ENCODE peak calls at places on chromosomes 11 and 22, in seven cellular contexts. L, A, U, C, J, P and K are unnamed samples.

GRCh38 chr11:127620660-127621059 is 620.1 kb upstream of the KIRREL3 start:
- DNase-seq in L (peak; percentile 53), A (no peak), U (no peak), C (no peak), J (no peak), P (no peak), K (no peak)

GRCh38 chr22:28031383-28031922 is 112.4 kb upstream of the PITPNB start:
- DNase-seq in L (no peak), A (no peak), U (no peak), C (no peak), J (no peak), P (no peak), K (no peak)

GRCh38 chr11:88474655-88475054 is 137.1 kb upstream of the CTSC start:
- DNase-seq in L (no peak), A (no peak), U (no peak), C (no peak), J (no peak), P (no peak), K (no peak)

GRCh38 chr22:48259991-48260670 is 1497.7 kb downstream of the TBC1D22A start:
- DNase-seq in L (no peak), A (no peak), U (no peak), C (no peak), J (no peak), P (no peak), K (no peak)

GRCh38 chr22:26608129-26608528 is 9.7 kb downstream of the CRYBB1 start:
- DNase-seq in L (no peak), A (no peak), U (no peak), C (no peak), J (no peak), P (no peak), K (no peak)

GRCh38 chr22:25704701-25705100 is 37.3 kb upstream of the MYO18B start:
- DNase-seq in L (no peak), A (no peak), U (no peak), C (no peak), J (no peak), P (no peak), K (no peak)

GRCh38 chr11:132423266-132423665 is 1052.9 kb downstream of the NTM start:
- DNase-seq in L (no peak), A (no peak), U (no peak), C (no peak), J (no peak), P (no peak), K (no peak)

GRCh38 chr11:36109499-36109849 is 165.6 kb downstream of the LDLRAD3 start:
- DNase-seq in L (no peak), A (no peak), U (no peak), C (no peak), J (no peak), P (no peak), K (no peak)

DNA sequence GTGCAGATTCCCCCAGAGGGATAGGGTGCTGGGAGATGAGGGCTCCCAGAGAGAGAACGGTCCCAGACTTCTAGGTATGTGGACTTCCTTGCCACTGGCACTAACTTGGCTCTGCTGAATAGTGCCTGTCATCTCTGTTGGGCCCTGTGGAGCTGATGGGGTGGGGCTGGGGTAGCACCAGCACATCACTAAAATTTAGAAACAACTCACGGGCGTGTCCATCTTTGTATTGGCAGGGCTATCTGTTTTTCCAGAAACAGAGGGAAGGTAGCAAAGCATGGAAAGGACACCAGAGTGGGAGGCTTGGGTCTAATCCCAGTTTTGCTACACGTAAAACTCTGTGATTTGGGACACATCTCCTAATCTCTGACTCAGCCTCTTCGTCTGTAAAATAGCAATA is 25.8 kb downstream of the SWAP70 start:
- DNase-seq in L (no peak), A (no peak), U (no peak), C (no peak), J (no peak), P (no peak), K (no peak)
- H3K4me3 ChIP-seq in L (no peak overlapping the region), A (no peak overlapping the region), U (peak overlapping the region; percentile 4), C (no peak overlapping the region), J (no peak overlapping the region), P (no peak overlapping the region), K (no peak overlapping the region)

GRCh38 chr22:38572065-38572464 is 2.1 kb upstream of the DMC1 start:
- DNase-seq in L (peak; percentile 62), A (peak; percentile 62), U (no peak), C (peak; percentile 18), J (peak; percentile 24), P (peak; percentile 37), K (peak; percentile 43)

GRCh38 chr22:38567531-38568245 is 2.3 kb downstream of the DMC1 start:
- DNase-seq in L (no peak), A (no peak), U (no peak), C (no peak), J (no peak), P (no peak), K (no peak)

GRCh38 chr22:38570841-38571364 is 920 bp upstream of the DMC1 start:
- DNase-seq in L (peak; percentile 17), A (peak; percentile 42), U (peak; percentile 67), C (peak; percentile 9), J (peak; percentile 7), P (peak; percentile 22), K (peak; percentile 44)

GRCh38 chr22:38569181-38569971 is 607 bp downstream of the DMC1 start:
- DNase-seq in L (no peak), A (no peak), U (peak; percentile 28), C (peak; percentile 13), J (no peak), P (no peak), K (no peak)

DNA sequence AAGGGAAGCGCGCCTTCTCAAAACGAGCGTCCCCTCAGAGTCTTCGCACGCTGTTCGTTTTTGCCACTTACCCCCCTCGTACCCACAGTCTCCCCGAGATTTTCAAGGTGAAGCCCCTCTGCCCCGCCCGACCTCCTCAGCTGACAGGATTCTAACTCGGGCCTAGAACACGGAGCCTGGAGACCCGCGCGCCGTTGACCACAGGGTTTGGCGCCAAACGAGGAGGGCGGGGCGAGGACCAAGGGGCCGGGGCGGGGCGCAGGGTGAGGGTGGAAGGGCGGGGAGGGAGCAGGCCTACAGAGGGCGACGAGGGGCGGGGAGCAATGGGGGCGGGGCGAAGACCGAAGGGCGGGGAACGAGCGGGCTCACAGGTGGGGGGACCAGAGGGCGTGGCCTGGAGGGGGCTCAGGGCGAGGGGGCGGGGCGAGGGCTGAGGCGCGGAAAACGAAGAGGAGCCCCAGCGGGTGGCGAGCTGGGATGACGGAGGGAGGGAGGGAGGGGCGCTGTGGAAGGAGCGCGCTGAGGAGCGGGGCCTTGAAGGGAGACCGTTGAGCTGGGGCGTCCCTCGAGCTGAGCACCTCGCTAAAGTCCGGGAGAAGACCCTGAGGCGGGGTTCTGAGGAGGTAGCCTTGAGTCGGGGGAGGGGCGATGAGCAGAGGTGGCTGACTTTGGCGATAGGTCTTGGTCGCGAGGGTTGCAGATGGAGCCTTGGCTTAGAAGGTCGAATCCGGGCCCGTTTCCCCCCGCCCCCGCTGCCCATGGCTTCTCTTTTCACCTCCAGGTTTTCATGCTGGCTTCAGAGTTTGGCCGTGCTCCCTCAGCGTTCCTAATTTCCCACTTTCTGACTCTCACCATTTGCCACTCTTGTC is at the start of gene DMC1:
- DNase-seq in L (peak; percentile 69), A (peak; percentile 91), U (peak; percentile 95), C (peak; percentile 60), J (peak; percentile 79), P (peak; percentile 96), K (peak; percentile 96)
- TF ChIP-seq POLR2A in L (no peak), A (peak; percentile 27), U (no peak), C (peak; percentile 26), J (no peak), P (peak; percentile 33), K (peak; percentile 47)

DNA sequence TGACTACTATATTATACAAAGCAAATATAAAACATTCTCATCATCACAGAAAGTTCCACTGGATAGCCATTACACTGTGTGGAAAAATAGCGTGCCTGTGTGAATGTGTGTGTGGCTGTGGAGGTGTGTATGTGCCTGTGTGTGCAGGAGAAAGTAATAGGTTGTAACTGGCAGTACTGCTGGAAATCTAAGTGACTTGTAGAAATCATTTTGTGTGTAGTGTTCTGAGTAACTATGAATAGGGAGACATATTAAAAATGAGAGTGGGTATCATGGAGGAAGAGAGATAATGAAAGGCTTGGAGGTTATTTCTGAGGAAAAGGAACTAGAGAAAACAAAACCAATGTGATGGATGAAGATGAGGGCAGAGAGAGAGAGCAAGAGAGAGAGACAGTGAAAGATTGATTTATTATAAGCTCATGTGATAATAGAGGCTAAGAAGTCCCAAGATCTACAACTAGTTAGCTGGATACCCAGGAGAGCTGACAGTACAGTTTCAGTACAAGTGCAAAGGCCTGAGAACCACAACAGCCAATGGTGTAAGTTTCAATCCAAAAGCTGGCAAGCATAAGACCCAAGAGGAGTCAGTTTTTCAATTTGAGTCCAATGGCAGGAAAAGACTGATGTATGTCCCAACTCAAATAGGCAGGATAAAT is 15.1 kb downstream of the KBTBD3 start:
- DNase-seq in L (no peak), A (no peak), U (no peak), C (no peak), J (no peak), P (no peak), K (no peak)
- TF ChIP-seq CTCF in L (no peak), A (no peak), U (no peak), C (no peak), J (no peak), P (no peak), K (no peak)

DNA sequence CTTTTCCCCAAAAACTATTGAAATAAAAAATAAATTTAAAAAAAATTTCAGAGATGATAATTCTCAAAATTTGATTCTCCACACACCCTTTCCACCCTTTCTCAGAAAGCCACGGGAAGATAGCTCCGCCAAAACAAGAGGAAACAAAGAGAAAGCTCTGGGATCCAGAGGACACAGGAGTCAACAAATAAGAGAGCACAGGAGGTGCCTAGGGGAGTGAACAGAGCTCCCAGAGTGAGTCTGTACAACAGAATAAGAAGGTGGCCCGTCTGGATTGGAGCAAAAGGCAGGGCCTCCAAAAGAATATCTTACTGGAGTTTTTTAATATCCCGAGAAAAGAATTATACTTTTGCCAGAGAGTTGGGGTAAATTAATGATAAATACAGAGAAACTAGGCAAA is 96.3 kb upstream of the DRD2 start:
- DNase-seq in L (no peak), A (no peak), U (no peak), C (no peak), J (no peak), P (no peak), K (no peak)
- H3K4me3 ChIP-seq in L (no peak overlapping the region), A (no peak overlapping the region), U (no peak overlapping the region), C (no peak overlapping the region), J (no peak overlapping the region), P (no peak overlapping the region), K (no peak overlapping the region)

GRCh38 chr11:120129570-120129969 is 8.3 kb downstream of the TRIM29 start:
- DNase-seq in L (no peak), A (no peak), U (peak; percentile 15), C (no peak), J (no peak), P (peak; percentile 8), K (peak; percentile 17)
- TF ChIP-seq POLR2A in L (no peak), A (no peak), U (no peak), C (no peak), J (no peak), P (no peak), K (no peak)

GRCh38 chr11:26093206-26093605 is 238.7 kb upstream of the ANO3 start:
- DNase-seq in L (no peak), A (no peak), U (no peak), C (no peak), J (no peak), P (no peak), K (no peak)

GRCh38 chr11:26095340-26095739 is 236.6 kb upstream of the ANO3 start:
- DNase-seq in L (no peak), A (no peak), U (no peak), C (no peak), J (no peak), P (no peak), K (no peak)
- TF ChIP-seq CTCF in L (no peak), A (no peak), U (no peak), C (no peak), J (no peak), P (no peak), K (no peak)